ENCODE peak calls at places on chromosomes 16 and 17, in four cellular contexts. C is K562, B is GM12878, D is HepG2. J is an unnamed sample.

GRCh38 chr16:6958184-6958583 is 374.5 kb upstream of the RBFOX1 start:
- DNase-seq in B (no peak), C (no peak), D (no peak), J (no peak)

GRCh38 chr17:10875411-10875810 is 37.5 kb upstream of the PIRT start:
- DNase-seq in B (no peak), C (peak), D (no peak), J (no peak)

GRCh38 chr17:45719335-45720071 is 64.6 kb upstream of the CRHR1 start:
- DNase-seq in C (peak), B (no peak), D (peak), J (peak)

GRCh38 chr17:73431401-73432205 is 119.8 kb upstream of the CDC42EP4 start:
- DNase-seq in C (no peak), D (no peak), B (no peak), J (no peak)

GRCh38 chr16:13070268-13070667 is 168.9 kb downstream of the SHISA9 start:
- DNase-seq in C (no peak), B (no peak), D (no peak), J (no peak)

GRCh38 chr17:33522623-33523022 is 229.5 kb upstream of the ASIC2 start:
- DNase-seq in B (no peak), C (peak), D (no peak), J (no peak)

GRCh38 chr16:57730771-57731730 is 4.5 kb upstream of the KATNB1 start:
- DNase-seq in B (no peak), D (no peak), C (no peak), J (no peak)

GRCh38 chr17:15966183-15966878 is 21.4 kb downstream of the ADORA2B start:
- DNase-seq in D (peak), B (no peak), C (no peak), J (no peak)

GRCh38 chr16:11325404-11326083 is 19.7 kb upstream of the RMI2 start:
- DNase-seq in D (no peak), B (peak), C (no peak), J (no peak)

DNA sequence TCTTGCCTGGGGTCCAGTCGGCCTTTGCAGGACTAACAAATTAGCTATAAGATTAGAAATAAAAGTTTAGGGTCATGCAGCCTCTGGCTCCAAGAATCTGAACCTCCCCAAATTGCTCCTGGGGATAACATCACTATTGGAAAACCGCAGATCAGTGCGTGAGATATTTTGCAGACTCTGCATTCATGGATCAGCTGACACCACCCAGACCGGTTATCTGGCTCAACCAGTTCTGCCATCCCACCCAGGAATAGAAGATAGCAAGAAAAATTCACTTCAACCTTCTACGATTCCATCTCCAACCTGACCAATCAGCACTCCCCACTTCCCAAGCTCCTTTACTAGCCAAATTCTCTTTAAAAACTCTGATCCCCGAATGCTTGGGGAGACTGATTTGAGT is 4.3 kb upstream of the PGS1 start:
- DNase-seq in B (no peak), D (no peak), C (no peak), J (no peak)
- TF ChIP-seq MYC in B (no peak), D (no peak), C (no peak), J (no peak)

GRCh38 chr17:80720624-80721577 is 176.3 kb downstream of the RPTOR start:
- DNase-seq in B (no peak), C (no peak), D (no peak), J (peak)
- TF ChIP-seq KDM1A in B (no peak), C (no peak), D (no peak), J (no peak)

GRCh38 chr16:8590161-8590688 is at the start of gene TMEM114:
- DNase-seq in D (no peak), C (no peak), B (no peak), J (no peak)

GRCh38 chr16:8591451-8591850 is 1.1 kb upstream of the TMEM114 start:
- DNase-seq in D (no peak), B (no peak), C (no peak), J (no peak)

GRCh38 chr16:8588703-8589292 is 1.5 kb downstream of the TMEM114 start:
- DNase-seq in B (no peak), D (no peak), C (no peak), J (no peak)

GRCh38 chr16:8590811-8591210 is 500 bp upstream of the TMEM114 start:
- DNase-seq in C (no peak), D (no peak), B (no peak), J (no peak)

DNA sequence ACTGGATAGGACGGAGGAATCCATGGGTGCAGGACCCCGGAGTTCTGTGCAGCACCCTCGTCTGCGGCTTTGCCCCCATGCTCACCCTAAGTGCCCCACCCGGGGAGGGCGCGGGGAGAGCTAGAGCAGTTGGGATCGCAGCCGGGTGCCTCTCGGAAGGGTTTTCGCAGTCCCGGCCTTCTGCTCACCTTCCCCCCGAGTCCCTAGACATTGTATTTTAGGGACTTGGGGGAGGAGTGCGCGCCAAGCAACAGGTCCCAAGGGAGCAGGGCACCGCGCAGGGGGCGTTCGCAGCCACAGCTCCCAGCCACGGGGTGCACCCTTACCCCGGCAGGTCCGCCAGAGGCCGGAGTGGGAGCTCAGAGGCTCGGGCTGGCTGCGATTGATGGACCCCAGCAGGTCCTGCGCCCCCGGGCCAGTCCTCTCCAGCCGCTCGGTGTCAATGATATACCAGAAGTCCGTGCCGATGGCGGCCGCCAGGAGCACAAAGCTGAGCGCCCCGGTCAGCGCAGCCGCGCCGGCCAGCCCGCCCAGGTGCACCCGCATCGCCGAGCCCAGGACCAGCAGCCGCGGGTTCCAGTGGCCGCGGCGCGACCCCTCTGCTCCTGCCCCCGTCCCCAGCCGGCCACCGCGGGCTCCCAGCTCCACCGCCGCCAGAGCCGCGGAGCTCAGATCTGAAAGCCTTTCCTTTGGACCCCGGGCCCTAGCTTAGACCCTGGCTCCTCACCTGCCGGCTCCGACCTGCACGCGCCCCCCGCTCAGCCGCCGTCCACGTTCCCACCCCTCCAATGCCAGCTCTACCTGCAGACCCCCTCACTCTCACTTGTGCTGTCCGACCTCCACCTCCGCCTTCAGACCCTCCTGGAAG is 784 bp downstream of the TMEM114 start:
- DNase-seq in B (no peak), D (no peak), C (no peak), J (no peak)
- H3K4me3 ChIP-seq in B (no peak), D (peak), C (no peak), J (no peak)

GRCh38 chr17:83177611-83178532 is 98.5 kb downstream of the METRNL start:
- DNase-seq in D (no peak), B (no peak), C (no peak), J (no peak)
- TF ChIP-seq MYC in D (no peak), B (no peak), C (no peak), J (no peak)

GRCh38 chr17:38870259-38871165 is 654 bp downstream of the LASP1 start:
- DNase-seq in B (no peak), C (peak), D (peak), J (peak)
- TF ChIP-seq KDM1A in B (no peak), C (no peak), D (no peak), J (no peak)

GRCh38 chr17:81518113-81518784 is 5.7 kb upstream of the ACTG1 start:
- DNase-seq in B (no peak), C (no peak), D (no peak), J (no peak)
- H3K4me3 ChIP-seq in B (peak), C (no peak), D (peak), J (peak)

GRCh38 chr17:48031966-48032365 is 5.6 kb downstream of the COPZ2 start:
- DNase-seq in B (no peak), D (no peak), C (no peak), J (no peak)

GRCh38 chr17:48037924-48038323 is 327 bp upstream of the COPZ2 start:
- DNase-seq in D (no peak), C (no peak), B (no peak), J (no peak)

GRCh38 chr17:48038687-48039086 is 1.1 kb upstream of the COPZ2 start:
- DNase-seq in D (no peak), B (no peak), C (no peak), J (no peak)

GRCh38 chr17:48036693-48037035 is 933 bp downstream of the COPZ2 start:
- DNase-seq in B (no peak), D (no peak), C (no peak), J (no peak)

GRCh38 chr17:48037036-48037881 is at the start of gene COPZ2:
- DNase-seq in C (no peak), B (no peak), D (peak), J (peak)
- TF ChIP-seq MYC in C (no peak), B (no peak), D (peak), J (peak)

DNA sequence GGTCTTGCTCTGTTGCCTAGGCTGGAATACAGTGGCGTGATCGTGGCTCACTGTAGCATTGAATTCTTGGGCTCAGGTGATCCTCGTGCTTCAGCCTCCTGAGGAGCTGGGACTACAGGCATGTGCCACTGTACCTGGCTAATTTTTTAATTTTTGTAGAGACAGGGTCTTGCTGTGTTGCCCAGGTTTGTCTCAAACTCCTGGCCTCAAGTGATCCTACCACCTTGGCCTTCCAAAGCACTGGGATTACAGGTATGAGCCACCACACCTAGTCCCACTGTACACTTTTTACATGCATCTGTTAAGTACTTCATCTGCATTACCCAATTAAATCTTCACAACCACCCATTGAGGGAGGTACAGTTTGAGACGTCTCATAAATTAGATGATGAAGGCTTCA is 12.4 kb downstream of the TNRC6A start:
- DNase-seq in D (no peak), B (no peak), C (no peak), J (no peak)
- TF ChIP-seq KDM1A in D (no peak), B (no peak), C (no peak), J (no peak)

GRCh38 chr17:46866747-46867146 is 15.4 kb downstream of the WNT9B start:
- DNase-seq in B (no peak), D (no peak), C (no peak), J (no peak)
- H3K4me3 ChIP-seq in B (no peak), D (no peak), C (no peak), J (no peak)

J was measured in A549.